ENCODE peak calls at places on chromosome 1, in five cellular contexts. One of them, this sample, is unnamed. For H3K27me3, the result is how much of the 10 kb centered on the place peaks cover.

GRCh38 chr1:226001852-226002666 is 2.9 kb upstream of the SDE2 start:
- DNase-seq in prostate gland: peak
- DNase-seq in stomach: peak
- DNase-seq in ovary: peak
- DNase-seq in heart left ventricle: peak
- DNase-seq in this sample: peak

GRCh38 chr1:5873556-5873955 is 118.7 kb downstream of the NPHP4 start:
- DNase-seq in prostate gland: no peak
- DNase-seq in ovary: no peak
- DNase-seq in stomach: no peak
- DNase-seq in heart left ventricle: no peak
- DNase-seq in this sample: no peak

GRCh38 chr1:75672528-75673393 is 51.7 kb upstream of the ACADM start:
- DNase-seq in stomach: no peak
- DNase-seq in prostate gland: no peak
- DNase-seq in heart left ventricle: no peak
- DNase-seq in ovary: no peak
- DNase-seq in this sample: peak

GRCh38 chr1:111769517-111770146 is 13.9 kb downstream of the DDX20 start:
- DNase-seq in stomach: no peak
- DNase-seq in ovary: peak
- DNase-seq in prostate gland: peak
- DNase-seq in heart left ventricle: no peak
- DNase-seq in this sample: peak

GRCh38 chr1:169110265-169110664 is 3.8 kb downstream of the ATP1B1 start:
- DNase-seq in stomach: peak
- DNase-seq in prostate gland: no peak
- DNase-seq in heart left ventricle: no peak
- DNase-seq in ovary: no peak
- DNase-seq in this sample: no peak

GRCh38 chr1:32128971-32129370 is 21.1 kb downstream of the KPNA6 start:
- DNase-seq in ovary: no peak
- DNase-seq in prostate gland: no peak
- DNase-seq in heart left ventricle: no peak
- DNase-seq in stomach: no peak
- DNase-seq in this sample: no peak

GRCh38 chr1:20361805-20362381 is 71.2 kb downstream of the VWA5B1 start:
- DNase-seq in prostate gland: no peak
- DNase-seq in ovary: peak
- DNase-seq in stomach: peak
- DNase-seq in heart left ventricle: peak
- DNase-seq in this sample: peak

GRCh38 chr1:15012822-15013221 is 140.7 kb upstream of the TMEM51 start:
- DNase-seq in prostate gland: no peak
- DNase-seq in stomach: no peak
- DNase-seq in ovary: no peak
- DNase-seq in heart left ventricle: no peak
- DNase-seq in this sample: no peak

GRCh38 chr1:61261585-61261984 is 179.2 kb downstream of the NFIA start:
- DNase-seq in stomach: no peak
- DNase-seq in ovary: no peak
- DNase-seq in prostate gland: no peak
- DNase-seq in heart left ventricle: no peak
- DNase-seq in this sample: no peak

GRCh38 chr1:214404154-214404553 is 123.2 kb downstream of the SMYD2 start:
- DNase-seq in stomach: no peak
- DNase-seq in prostate gland: no peak
- DNase-seq in ovary: no peak
- DNase-seq in heart left ventricle: no peak
- DNase-seq in this sample: no peak

GRCh38 chr1:2276803-2277580 is 48.9 kb downstream of the SKI start:
- DNase-seq in stomach: no peak
- DNase-seq in heart left ventricle: no peak
- DNase-seq in ovary: no peak
- DNase-seq in prostate gland: no peak
- DNase-seq in this sample: no peak

GRCh38 chr1:1374861-1375662 is at the start of gene AURKAIP1:
- DNase-seq in stomach: peak
- DNase-seq in prostate gland: peak
- DNase-seq in ovary: peak
- DNase-seq in heart left ventricle: peak
- DNase-seq in this sample: peak

GRCh38 chr1:63557365-63557987 is 34.2 kb downstream of the EFCAB7 start:
- DNase-seq in prostate gland: no peak
- DNase-seq in heart left ventricle: no peak
- DNase-seq in stomach: no peak
- DNase-seq in ovary: no peak
- DNase-seq in this sample: peak

GRCh38 chr1:93845554-93846150 is 33.4 kb downstream of the DNTTIP2 start:
- DNase-seq in heart left ventricle: no peak
- DNase-seq in ovary: peak
- DNase-seq in prostate gland: no peak
- DNase-seq in stomach: no peak
- DNase-seq in this sample: peak

GRCh38 chr1:194289569-194290266 is 1103.3 kb upstream of the B3GALT2 start:
- DNase-seq in ovary: no peak
- DNase-seq in heart left ventricle: no peak
- DNase-seq in prostate gland: no peak
- DNase-seq in stomach: no peak
- DNase-seq in this sample: no peak

GRCh38 chr1:27341525-27342252 is at the start of gene SYTL1:
- DNase-seq in prostate gland: peak
- DNase-seq in ovary: no peak
- DNase-seq in stomach: peak
- DNase-seq in heart left ventricle: no peak
- DNase-seq in this sample: peak

GRCh38 chr1:62732327-62732726 is 44.1 kb upstream of the DOCK7 start:
- DNase-seq in heart left ventricle: no peak
- DNase-seq in ovary: no peak
- DNase-seq in prostate gland: no peak
- DNase-seq in stomach: no peak
- DNase-seq in this sample: no peak

GRCh38 chr1:151714820-151715725 is 1.5 kb downstream of the CELF3 start:
- DNase-seq in ovary: no peak
- DNase-seq in stomach: no peak
- DNase-seq in prostate gland: no peak
- DNase-seq in heart left ventricle: no peak
- DNase-seq in this sample: no peak

GRCh38 chr1:206832352-206832751 is 33.1 kb upstream of the IL20 start:
- DNase-seq in ovary: no peak
- DNase-seq in heart left ventricle: no peak
- DNase-seq in prostate gland: no peak
- DNase-seq in stomach: no peak
- DNase-seq in this sample: no peak

GRCh38 chr1:147168626-147169058 is 3.6 kb downstream of the PRKAB2 start:
- DNase-seq in heart left ventricle: no peak
- DNase-seq in ovary: peak
- DNase-seq in stomach: peak
- DNase-seq in prostate gland: no peak
- DNase-seq in this sample: peak

GRCh38 chr1:62299426-62300200 is 19.6 kb downstream of the KANK4 start:
- DNase-seq in prostate gland: peak
- DNase-seq in ovary: no peak
- DNase-seq in heart left ventricle: peak
- DNase-seq in stomach: peak
- DNase-seq in this sample: peak

GRCh38 chr1:230084408-230085177 is 17.6 kb downstream of the GALNT2 start:
- DNase-seq in stomach: peak
- DNase-seq in ovary: peak
- DNase-seq in heart left ventricle: no peak
- DNase-seq in prostate gland: peak
- DNase-seq in this sample: peak

GRCh38 chr1:227945891-227946623 is 1.7 kb downstream of the WNT9A start:
- DNase-seq in heart left ventricle: peak
- DNase-seq in prostate gland: peak
- DNase-seq in stomach: peak
- DNase-seq in ovary: peak
- DNase-seq in this sample: peak

GRCh38 chr1:21216835-21217811 is 40.4 kb upstream of the EIF4G3 start:
- DNase-seq in prostate gland: peak
- DNase-seq in ovary: peak
- DNase-seq in stomach: peak
- DNase-seq in heart left ventricle: peak
- DNase-seq in this sample: peak

GRCh38 chr1:45864765-45865164 is 61.4 kb downstream of the MAST2 start:
- DNase-seq in ovary: no peak
- DNase-seq in prostate gland: no peak
- DNase-seq in stomach: no peak
- DNase-seq in heart left ventricle: no peak
- DNase-seq in this sample: no peak
- H3K4me3 ChIP-seq in ovary: no peak
- H3K4me3 ChIP-seq in prostate gland: peak
- H3K4me3 ChIP-seq in stomach: peak
- H3K4me3 ChIP-seq in heart left ventricle: peak
- H3K4me3 ChIP-seq in this sample: no peak

GRCh38 chr1:22652457-22652856 is 579 bp upstream of the C1QB start:
- DNase-seq in heart left ventricle: no peak
- DNase-seq in stomach: no peak
- DNase-seq in prostate gland: no peak
- DNase-seq in ovary: no peak
- DNase-seq in this sample: no peak

GRCh38 chr1:22650089-22650693 is 2.8 kb upstream of the C1QB start:
- DNase-seq in stomach: no peak
- DNase-seq in prostate gland: no peak
- DNase-seq in heart left ventricle: no peak
- DNase-seq in ovary: no peak
- DNase-seq in this sample: no peak

GRCh38 chr1:22654692-22655091 is 1.7 kb downstream of the C1QB start:
- DNase-seq in ovary: no peak
- DNase-seq in prostate gland: no peak
- DNase-seq in heart left ventricle: no peak
- DNase-seq in stomach: no peak
- DNase-seq in this sample: no peak

GRCh38 chr1:22653741-22654140 is 705 bp downstream of the C1QB start:
- DNase-seq in heart left ventricle: no peak
- DNase-seq in stomach: no peak
- DNase-seq in ovary: no peak
- DNase-seq in prostate gland: no peak
- DNase-seq in this sample: no peak

DNA sequence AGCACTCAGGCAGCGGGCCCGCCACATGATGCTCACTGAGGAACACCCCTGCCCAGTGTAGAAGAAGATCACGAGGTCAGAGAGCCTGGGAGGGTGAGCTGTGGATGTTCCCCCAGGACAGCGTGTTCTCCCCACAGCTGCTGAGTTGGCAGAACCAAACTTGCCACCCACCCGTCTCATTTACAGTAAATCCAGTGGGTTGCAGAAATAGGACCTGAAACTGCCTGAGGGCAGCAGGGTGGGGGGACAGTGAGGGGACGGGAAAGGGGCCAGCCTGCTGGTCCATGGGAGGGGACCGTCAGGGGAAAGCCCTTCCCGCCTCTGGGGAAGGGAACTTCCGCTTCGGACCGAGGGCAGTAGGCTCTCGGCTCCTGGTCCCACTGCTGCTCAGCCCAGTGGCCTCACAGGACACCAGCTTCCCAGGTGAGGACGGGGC is at the start of gene C1QB:
- DNase-seq in heart left ventricle: peak
- DNase-seq in ovary: no peak
- DNase-seq in prostate gland: no peak
- DNase-seq in stomach: no peak
- DNase-seq in this sample: peak
- H3K27me3 ChIP-seq in heart left ventricle: under half
- H3K27me3 ChIP-seq in ovary: under half
- H3K27me3 ChIP-seq in prostate gland: under half
- H3K27me3 ChIP-seq in stomach: under half
- H3K27me3 ChIP-seq in this sample: under half

GRCh38 chr1:179082308-179083030 is 599 bp downstream of the TOR3A start:
- DNase-seq in ovary: no peak
- DNase-seq in stomach: peak
- DNase-seq in prostate gland: no peak
- DNase-seq in heart left ventricle: peak
- DNase-seq in this sample: peak
- TF ChIP-seq POLR2A in ovary: no peak
- TF ChIP-seq POLR2A in stomach: no peak
- TF ChIP-seq POLR2A in prostate gland: no peak
- TF ChIP-seq POLR2A in heart left ventricle: no peak
- TF ChIP-seq POLR2A in this sample: no peak

GRCh38 chr1:181107711-181108110 is 19.2 kb downstream of the IER5 start:
- DNase-seq in ovary: no peak
- DNase-seq in heart left ventricle: no peak
- DNase-seq in stomach: no peak
- DNase-seq in prostate gland: no peak
- DNase-seq in this sample: peak

GRCh38 chr1:181106479-181106878 is 18.0 kb downstream of the IER5 start:
- DNase-seq in heart left ventricle: no peak
- DNase-seq in stomach: no peak
- DNase-seq in prostate gland: no peak
- DNase-seq in ovary: no peak
- DNase-seq in this sample: no peak

GRCh38 chr1:181105134-181106021 is 16.9 kb downstream of the IER5 start:
- DNase-seq in heart left ventricle: peak
- DNase-seq in prostate gland: peak
- DNase-seq in stomach: peak
- DNase-seq in ovary: peak
- DNase-seq in this sample: peak

GRCh38 chr1:181104790-181105133 is 16.3 kb downstream of the IER5 start:
- DNase-seq in heart left ventricle: no peak
- DNase-seq in ovary: peak
- DNase-seq in stomach: no peak
- DNase-seq in prostate gland: no peak
- DNase-seq in this sample: no peak

DNA sequence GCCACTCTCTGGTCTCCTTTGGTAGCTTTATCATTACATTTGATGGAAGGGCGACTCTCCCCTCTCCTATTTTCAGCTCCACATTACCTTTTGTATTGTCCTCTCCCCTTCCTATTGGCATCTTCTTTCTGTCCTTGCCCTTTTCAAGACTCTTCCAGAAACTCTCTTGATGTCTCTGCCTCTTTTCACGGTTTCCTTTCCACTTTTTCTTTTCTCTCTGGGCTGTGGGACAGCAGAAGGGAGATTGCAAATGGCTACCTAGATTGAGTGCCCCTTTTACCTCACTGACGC is 17.5 kb downstream of the IER5 start:
- DNase-seq in prostate gland: no peak
- DNase-seq in heart left ventricle: no peak
- DNase-seq in stomach: no peak
- DNase-seq in ovary: no peak
- DNase-seq in this sample: no peak
- H3K4me3 ChIP-seq in prostate gland: peak
- H3K4me3 ChIP-seq in heart left ventricle: peak
- H3K4me3 ChIP-seq in stomach: peak
- H3K4me3 ChIP-seq in ovary: no peak
- H3K4me3 ChIP-seq in this sample: no peak